ENCODE peak calls at places on chromosome 11, in four cellular contexts. One of them, this sample, is unnamed.

GRCh38 chr11:14418801-14419417 is 59.9 kb upstream of the RRAS2 start:
- DNase-seq in activated T-helper 1 cell treated with Interleukin-2 at 50 U/mL for 16 hours: no peak
- DNase-seq in CD8-positive, alpha-beta memory T cell: no peak
- DNase-seq in fibroblast of mammary gland: peak
- DNase-seq in this sample: no peak

GRCh38 chr11:56396047-56396446 is 16.4 kb upstream of the OR5AL1 start:
- DNase-seq in activated T-helper 1 cell treated with Interleukin-2 at 50 U/mL for 16 hours: no peak
- DNase-seq in CD8-positive, alpha-beta memory T cell: no peak
- DNase-seq in fibroblast of mammary gland: no peak
- DNase-seq in this sample: no peak

GRCh38 chr11:8026982-8027381 is 39.8 kb downstream of the EIF3F start:
- DNase-seq in activated T-helper 1 cell treated with Interleukin-2 at 50 U/mL for 16 hours: no peak
- DNase-seq in CD8-positive, alpha-beta memory T cell: no peak
- DNase-seq in fibroblast of mammary gland: no peak
- DNase-seq in this sample: no peak

GRCh38 chr11:102111011-102111786 is 952 bp downstream of the YAP1 start:
- DNase-seq in activated T-helper 1 cell treated with Interleukin-2 at 50 U/mL for 16 hours: no peak
- DNase-seq in CD8-positive, alpha-beta memory T cell: no peak
- DNase-seq in fibroblast of mammary gland: peak
- DNase-seq in this sample: no peak

GRCh38 chr11:64918056-64918455 is 1.0 kb upstream of the ATG2A start:
- DNase-seq in activated T-helper 1 cell treated with Interleukin-2 at 50 U/mL for 16 hours: no peak
- DNase-seq in CD8-positive, alpha-beta memory T cell: no peak
- DNase-seq in fibroblast of mammary gland: peak
- DNase-seq in this sample: no peak

GRCh38 chr11:13448876-13449275 is 14.1 kb downstream of the BTBD10 start:
- DNase-seq in activated T-helper 1 cell treated with Interleukin-2 at 50 U/mL for 16 hours: no peak
- DNase-seq in CD8-positive, alpha-beta memory T cell: no peak
- DNase-seq in fibroblast of mammary gland: peak
- DNase-seq in this sample: no peak

GRCh38 chr11:78127408-78127807 is 12.0 kb downstream of the ALG8 start:
- DNase-seq in activated T-helper 1 cell treated with Interleukin-2 at 50 U/mL for 16 hours: no peak
- DNase-seq in CD8-positive, alpha-beta memory T cell: no peak
- DNase-seq in fibroblast of mammary gland: no peak
- DNase-seq in this sample: no peak

GRCh38 chr11:18235394-18235926 is 1.1 kb downstream of the SAA4 start:
- DNase-seq in activated T-helper 1 cell treated with Interleukin-2 at 50 U/mL for 16 hours: no peak
- DNase-seq in CD8-positive, alpha-beta memory T cell: no peak
- DNase-seq in fibroblast of mammary gland: peak
- DNase-seq in this sample: no peak

GRCh38 chr11:126949066-126949945 is 51.3 kb downstream of the KIRREL3 start:
- DNase-seq in activated T-helper 1 cell treated with Interleukin-2 at 50 U/mL for 16 hours: no peak
- DNase-seq in CD8-positive, alpha-beta memory T cell: no peak
- DNase-seq in fibroblast of mammary gland: peak
- DNase-seq in this sample: no peak

GRCh38 chr11:134346976-134347350 is 15.2 kb downstream of the GLB1L2 start:
- DNase-seq in activated T-helper 1 cell treated with Interleukin-2 at 50 U/mL for 16 hours: no peak
- DNase-seq in CD8-positive, alpha-beta memory T cell: no peak
- DNase-seq in fibroblast of mammary gland: no peak
- DNase-seq in this sample: no peak

GRCh38 chr11:126857860-126858808 is 142.4 kb downstream of the KIRREL3 start:
- DNase-seq in activated T-helper 1 cell treated with Interleukin-2 at 50 U/mL for 16 hours: no peak
- DNase-seq in CD8-positive, alpha-beta memory T cell: no peak
- DNase-seq in fibroblast of mammary gland: peak
- DNase-seq in this sample: no peak

GRCh38 chr11:110128161-110128560 is 35.0 kb downstream of the ZC3H12C start:
- DNase-seq in activated T-helper 1 cell treated with Interleukin-2 at 50 U/mL for 16 hours: no peak
- DNase-seq in CD8-positive, alpha-beta memory T cell: no peak
- DNase-seq in fibroblast of mammary gland: peak
- DNase-seq in this sample: no peak

GRCh38 chr11:47314992-47315391 is 37.5 kb downstream of the MYBPC3 start:
- DNase-seq in activated T-helper 1 cell treated with Interleukin-2 at 50 U/mL for 16 hours: no peak
- DNase-seq in CD8-positive, alpha-beta memory T cell: no peak
- DNase-seq in fibroblast of mammary gland: peak
- DNase-seq in this sample: no peak

GRCh38 chr11:62905286-62905685 is 15.9 kb downstream of the CHRM1 start:
- DNase-seq in activated T-helper 1 cell treated with Interleukin-2 at 50 U/mL for 16 hours: no peak
- DNase-seq in CD8-positive, alpha-beta memory T cell: no peak
- DNase-seq in fibroblast of mammary gland: no peak
- DNase-seq in this sample: no peak

GRCh38 chr11:47983464-47984397 is 3.4 kb downstream of the PTPRJ start:
- DNase-seq in activated T-helper 1 cell treated with Interleukin-2 at 50 U/mL for 16 hours: no peak
- DNase-seq in CD8-positive, alpha-beta memory T cell: no peak
- DNase-seq in fibroblast of mammary gland: peak
- DNase-seq in this sample: no peak

GRCh38 chr11:130103296-130103814 is 33.7 kb downstream of the APLP2 start:
- DNase-seq in activated T-helper 1 cell treated with Interleukin-2 at 50 U/mL for 16 hours: no peak
- DNase-seq in CD8-positive, alpha-beta memory T cell: no peak
- DNase-seq in fibroblast of mammary gland: peak
- DNase-seq in this sample: no peak

GRCh38 chr11:27218498-27219038 is 144.4 kb downstream of the CCDC34 start:
- DNase-seq in activated T-helper 1 cell treated with Interleukin-2 at 50 U/mL for 16 hours: no peak
- DNase-seq in CD8-positive, alpha-beta memory T cell: no peak
- DNase-seq in fibroblast of mammary gland: peak
- DNase-seq in this sample: no peak

GRCh38 chr11:117449111-117449693 is 121.5 kb downstream of the CEP164 start:
- DNase-seq in activated T-helper 1 cell treated with Interleukin-2 at 50 U/mL for 16 hours: no peak
- DNase-seq in CD8-positive, alpha-beta memory T cell: no peak
- DNase-seq in fibroblast of mammary gland: no peak
- DNase-seq in this sample: no peak

GRCh38 chr11:25691959-25692358 is 640.0 kb upstream of the ANO3 start:
- DNase-seq in activated T-helper 1 cell treated with Interleukin-2 at 50 U/mL for 16 hours: no peak
- DNase-seq in CD8-positive, alpha-beta memory T cell: no peak
- DNase-seq in fibroblast of mammary gland: no peak
- DNase-seq in this sample: no peak

GRCh38 chr11:131195801-131196517 is 174.5 kb upstream of the NTM start:
- DNase-seq in activated T-helper 1 cell treated with Interleukin-2 at 50 U/mL for 16 hours: no peak
- DNase-seq in CD8-positive, alpha-beta memory T cell: no peak
- DNase-seq in fibroblast of mammary gland: peak
- DNase-seq in this sample: no peak

GRCh38 chr11:117898059-117898458 is 21.6 kb upstream of the FXYD6 start:
- DNase-seq in activated T-helper 1 cell treated with Interleukin-2 at 50 U/mL for 16 hours: no peak
- DNase-seq in CD8-positive, alpha-beta memory T cell: no peak
- DNase-seq in fibroblast of mammary gland: no peak
- DNase-seq in this sample: no peak

GRCh38 chr11:57516061-57516443 is 550 bp upstream of the SLC43A1 start:
- DNase-seq in activated T-helper 1 cell treated with Interleukin-2 at 50 U/mL for 16 hours: no peak
- DNase-seq in CD8-positive, alpha-beta memory T cell: no peak
- DNase-seq in fibroblast of mammary gland: no peak
- DNase-seq in this sample: no peak

GRCh38 chr11:68843052-68843561 is 1.4 kb upstream of the CPT1A start:
- DNase-seq in activated T-helper 1 cell treated with Interleukin-2 at 50 U/mL for 16 hours: no peak
- DNase-seq in CD8-positive, alpha-beta memory T cell: peak
- DNase-seq in fibroblast of mammary gland: peak
- DNase-seq in this sample: peak

GRCh38 chr11:123054301-123055065 is 7.5 kb downstream of the HSPA8 start:
- DNase-seq in activated T-helper 1 cell treated with Interleukin-2 at 50 U/mL for 16 hours: no peak
- DNase-seq in CD8-positive, alpha-beta memory T cell: no peak
- DNase-seq in fibroblast of mammary gland: peak
- DNase-seq in this sample: no peak

GRCh38 chr11:69636870-69637600 is 3.9 kb upstream of the CCND1 start:
- DNase-seq in activated T-helper 1 cell treated with Interleukin-2 at 50 U/mL for 16 hours: no peak
- DNase-seq in CD8-positive, alpha-beta memory T cell: no peak
- DNase-seq in fibroblast of mammary gland: no peak
- DNase-seq in this sample: no peak

GRCh38 chr11:396948-397548 is 3.0 kb downstream of the PKP3 start:
- DNase-seq in activated T-helper 1 cell treated with Interleukin-2 at 50 U/mL for 16 hours: peak
- DNase-seq in CD8-positive, alpha-beta memory T cell: no peak
- DNase-seq in fibroblast of mammary gland: peak
- DNase-seq in this sample: no peak

GRCh38 chr11:83051760-83052671 is 19.7 kb downstream of the RAB30 start:
- DNase-seq in activated T-helper 1 cell treated with Interleukin-2 at 50 U/mL for 16 hours: no peak
- DNase-seq in CD8-positive, alpha-beta memory T cell: no peak
- DNase-seq in fibroblast of mammary gland: peak
- DNase-seq in this sample: no peak

GRCh38 chr11:57761301-57762234 is at the start of gene CTNND1:
- DNase-seq in activated T-helper 1 cell treated with Interleukin-2 at 50 U/mL for 16 hours: no peak
- DNase-seq in CD8-positive, alpha-beta memory T cell: no peak
- DNase-seq in fibroblast of mammary gland: peak
- DNase-seq in this sample: no peak

GRCh38 chr11:129896062-129896461 is 684 bp upstream of the NFRKB start:
- DNase-seq in activated T-helper 1 cell treated with Interleukin-2 at 50 U/mL for 16 hours: no peak
- DNase-seq in CD8-positive, alpha-beta memory T cell: no peak
- DNase-seq in fibroblast of mammary gland: no peak
- DNase-seq in this sample: no peak

GRCh38 chr11:45921561-45922424 is 663 bp upstream of the LARGE2 start:
- DNase-seq in activated T-helper 1 cell treated with Interleukin-2 at 50 U/mL for 16 hours: no peak
- DNase-seq in CD8-positive, alpha-beta memory T cell: no peak
- DNase-seq in fibroblast of mammary gland: no peak
- DNase-seq in this sample: no peak

GRCh38 chr11:61049854-61050253 is 52.4 kb upstream of the CD5 start:
- DNase-seq in activated T-helper 1 cell treated with Interleukin-2 at 50 U/mL for 16 hours: no peak
- DNase-seq in CD8-positive, alpha-beta memory T cell: no peak
- DNase-seq in fibroblast of mammary gland: no peak
- DNase-seq in this sample: no peak

GRCh38 chr11:70402685-70403084 is 4.4 kb downstream of the CTTN start:
- DNase-seq in activated T-helper 1 cell treated with Interleukin-2 at 50 U/mL for 16 hours: no peak
- DNase-seq in CD8-positive, alpha-beta memory T cell: no peak
- DNase-seq in fibroblast of mammary gland: no peak
- DNase-seq in this sample: no peak

GRCh38 chr11:8286886-8287285 is 23.2 kb upstream of the LMO1 start:
- DNase-seq in activated T-helper 1 cell treated with Interleukin-2 at 50 U/mL for 16 hours: no peak
- DNase-seq in CD8-positive, alpha-beta memory T cell: no peak
- DNase-seq in fibroblast of mammary gland: no peak
- DNase-seq in this sample: no peak

This sample was measured in naive thymus-derived CD4-positive, alpha-beta T cell.